ENCODE peak calls at places on chromosomes 7 and 10, in seven cellular contexts. One of them, this sample, is unnamed. For H3K9me3, the result is how much of the 10 kb centered on the place peaks cover.

GRCh38 chr10:26486304-26486703 is 48.2 kb downstream of the APBB1IP start:
- DNase-seq in mesenchymal stem cell: peak
- DNase-seq in mammary epithelial cell: peak
- DNase-seq in neuronal stem cell: no peak
- DNase-seq in neural progenitor cell: no peak
- DNase-seq in HCT116: no peak
- DNase-seq in endothelial cell of umbilical vein: no peak
- DNase-seq in this sample: no peak

GRCh38 chr10:5606864-5607263 is 59.5 kb downstream of the ASB13 start:
- DNase-seq in neuronal stem cell: no peak
- DNase-seq in HCT116: no peak
- DNase-seq in mammary epithelial cell: no peak
- DNase-seq in endothelial cell of umbilical vein: no peak
- DNase-seq in mesenchymal stem cell: no peak
- DNase-seq in neural progenitor cell: no peak
- DNase-seq in this sample: no peak

GRCh38 chr7:81064446-81064845 is 145.6 kb upstream of the SEMA3C start:
- DNase-seq in HCT116: no peak
- DNase-seq in neuronal stem cell: no peak
- DNase-seq in endothelial cell of umbilical vein: no peak
- DNase-seq in mammary epithelial cell: no peak
- DNase-seq in mesenchymal stem cell: peak
- DNase-seq in neural progenitor cell: peak
- DNase-seq in this sample: no peak

GRCh38 chr10:32951111-32951510 is 6.9 kb downstream of the ITGB1 start:
- DNase-seq in neural progenitor cell: no peak
- DNase-seq in mesenchymal stem cell: peak
- DNase-seq in HCT116: no peak
- DNase-seq in neuronal stem cell: no peak
- DNase-seq in mammary epithelial cell: no peak
- DNase-seq in endothelial cell of umbilical vein: no peak
- DNase-seq in this sample: no peak

GRCh38 chr7:42154168-42154567 is 82.8 kb downstream of the GLI3 start:
- DNase-seq in mesenchymal stem cell: no peak
- DNase-seq in HCT116: no peak
- DNase-seq in neural progenitor cell: no peak
- DNase-seq in mammary epithelial cell: no peak
- DNase-seq in endothelial cell of umbilical vein: no peak
- DNase-seq in neuronal stem cell: no peak
- DNase-seq in this sample: no peak

GRCh38 chr7:128076831-128077271 is 45.6 kb upstream of the LRRC4 start:
- DNase-seq in endothelial cell of umbilical vein: no peak
- DNase-seq in neuronal stem cell: no peak
- DNase-seq in mammary epithelial cell: no peak
- DNase-seq in HCT116: no peak
- DNase-seq in neural progenitor cell: peak
- DNase-seq in mesenchymal stem cell: no peak
- DNase-seq in this sample: no peak

GRCh38 chr7:111560773-111561658 is 1.3 kb downstream of the IMMP2L start:
- DNase-seq in endothelial cell of umbilical vein: peak
- DNase-seq in neuronal stem cell: no peak
- DNase-seq in HCT116: no peak
- DNase-seq in mammary epithelial cell: peak
- DNase-seq in neural progenitor cell: peak
- DNase-seq in mesenchymal stem cell: peak
- DNase-seq in this sample: peak

GRCh38 chr10:104429834-104430233 is 76.2 kb downstream of the CFAP58 start:
- DNase-seq in HCT116: no peak
- DNase-seq in neural progenitor cell: peak
- DNase-seq in mesenchymal stem cell: no peak
- DNase-seq in mammary epithelial cell: no peak
- DNase-seq in endothelial cell of umbilical vein: no peak
- DNase-seq in neuronal stem cell: no peak
- DNase-seq in this sample: no peak

GRCh38 chr10:107054469-107055156 is 109.9 kb downstream of the SORCS1 start:
- DNase-seq in mammary epithelial cell: no peak
- DNase-seq in neuronal stem cell: no peak
- DNase-seq in mesenchymal stem cell: no peak
- DNase-seq in HCT116: no peak
- DNase-seq in neural progenitor cell: no peak
- DNase-seq in endothelial cell of umbilical vein: no peak
- DNase-seq in this sample: no peak

GRCh38 chr7:34260282-34260681 is 354.9 kb downstream of the BMPER start:
- DNase-seq in mammary epithelial cell: peak
- DNase-seq in neural progenitor cell: no peak
- DNase-seq in endothelial cell of umbilical vein: peak
- DNase-seq in neuronal stem cell: no peak
- DNase-seq in HCT116: peak
- DNase-seq in mesenchymal stem cell: peak
- DNase-seq in this sample: peak

GRCh38 chr7:94351703-94352102 is 43.0 kb upstream of the COL1A2 start:
- DNase-seq in HCT116: no peak
- DNase-seq in endothelial cell of umbilical vein: no peak
- DNase-seq in neural progenitor cell: no peak
- DNase-seq in mesenchymal stem cell: no peak
- DNase-seq in mammary epithelial cell: no peak
- DNase-seq in neuronal stem cell: no peak
- DNase-seq in this sample: no peak

GRCh38 chr10:12051241-12051640 is 8.6 kb upstream of the UPF2 start:
- DNase-seq in mammary epithelial cell: no peak
- DNase-seq in neuronal stem cell: no peak
- DNase-seq in mesenchymal stem cell: no peak
- DNase-seq in neural progenitor cell: no peak
- DNase-seq in HCT116: no peak
- DNase-seq in endothelial cell of umbilical vein: no peak
- DNase-seq in this sample: no peak

GRCh38 chr10:46325021-46325420 is 38.2 kb downstream of the ANTXRL start:
- DNase-seq in mesenchymal stem cell: no peak
- DNase-seq in endothelial cell of umbilical vein: no peak
- DNase-seq in neuronal stem cell: no peak
- DNase-seq in neural progenitor cell: no peak
- DNase-seq in HCT116: no peak
- DNase-seq in mammary epithelial cell: no peak
- DNase-seq in this sample: no peak

GRCh38 chr7:128405345-128406146 is 4.2 kb downstream of the IMPDH1 start:
- DNase-seq in neuronal stem cell: peak
- DNase-seq in endothelial cell of umbilical vein: peak
- DNase-seq in HCT116: no peak
- DNase-seq in neural progenitor cell: peak
- DNase-seq in mesenchymal stem cell: no peak
- DNase-seq in mammary epithelial cell: peak
- DNase-seq in this sample: peak

GRCh38 chr7:150971242-150972048 is 6.7 kb downstream of the KCNH2 start:
- DNase-seq in mesenchymal stem cell: no peak
- DNase-seq in neural progenitor cell: peak
- DNase-seq in HCT116: no peak
- DNase-seq in endothelial cell of umbilical vein: no peak
- DNase-seq in neuronal stem cell: no peak
- DNase-seq in mammary epithelial cell: no peak
- DNase-seq in this sample: no peak

GRCh38 chr10:571643-572042 is 117.8 kb downstream of the DIP2C start:
- DNase-seq in HCT116: no peak
- DNase-seq in mammary epithelial cell: no peak
- DNase-seq in mesenchymal stem cell: no peak
- DNase-seq in neural progenitor cell: no peak
- DNase-seq in neuronal stem cell: no peak
- DNase-seq in endothelial cell of umbilical vein: no peak
- DNase-seq in this sample: no peak

GRCh38 chr7:138880881-138881577 is 83.0 kb upstream of the ATP6V0A4 start:
- DNase-seq in HCT116: no peak
- DNase-seq in neural progenitor cell: no peak
- DNase-seq in endothelial cell of umbilical vein: no peak
- DNase-seq in mammary epithelial cell: no peak
- DNase-seq in neuronal stem cell: no peak
- DNase-seq in mesenchymal stem cell: no peak
- DNase-seq in this sample: no peak

GRCh38 chr7:43758861-43759683 is 592 bp downstream of the BLVRA start:
- DNase-seq in mammary epithelial cell: peak
- DNase-seq in endothelial cell of umbilical vein: peak
- DNase-seq in neural progenitor cell: peak
- DNase-seq in mesenchymal stem cell: peak
- DNase-seq in HCT116: no peak
- DNase-seq in neuronal stem cell: peak
- DNase-seq in this sample: no peak

GRCh38 chr7:113998934-113999333 is 80.1 kb upstream of the PPP1R3A start:
- DNase-seq in mesenchymal stem cell: no peak
- DNase-seq in endothelial cell of umbilical vein: no peak
- DNase-seq in neural progenitor cell: no peak
- DNase-seq in neuronal stem cell: no peak
- DNase-seq in HCT116: no peak
- DNase-seq in mammary epithelial cell: no peak
- DNase-seq in this sample: no peak

GRCh38 chr7:7099584-7100014 is 82.7 kb upstream of the C1GALT1 start:
- DNase-seq in mammary epithelial cell: peak
- DNase-seq in endothelial cell of umbilical vein: peak
- DNase-seq in neural progenitor cell: peak
- DNase-seq in mesenchymal stem cell: peak
- DNase-seq in neuronal stem cell: peak
- DNase-seq in HCT116: peak
- DNase-seq in this sample: peak

GRCh38 chr7:156640949-156641485 is 443 bp downstream of the RNF32 start:
- DNase-seq in mesenchymal stem cell: no peak
- DNase-seq in HCT116: peak
- DNase-seq in neuronal stem cell: no peak
- DNase-seq in endothelial cell of umbilical vein: no peak
- DNase-seq in mammary epithelial cell: peak
- DNase-seq in neural progenitor cell: no peak
- DNase-seq in this sample: no peak

GRCh38 chr7:75048435-75049379 is 24.9 kb downstream of the RCC1L start:
- DNase-seq in neural progenitor cell: no peak
- DNase-seq in endothelial cell of umbilical vein: no peak
- DNase-seq in mesenchymal stem cell: no peak
- DNase-seq in neuronal stem cell: no peak
- DNase-seq in mammary epithelial cell: peak
- DNase-seq in HCT116: no peak
- DNase-seq in this sample: no peak

GRCh38 chr7:149310113-149310836 is 48.3 kb downstream of the ZNF783 start:
- DNase-seq in neural progenitor cell: no peak
- DNase-seq in mammary epithelial cell: peak
- DNase-seq in HCT116: peak
- DNase-seq in neuronal stem cell: no peak
- DNase-seq in mesenchymal stem cell: peak
- DNase-seq in endothelial cell of umbilical vein: peak
- DNase-seq in this sample: peak

GRCh38 chr10:91617073-91617580 is 15.7 kb downstream of the PPP1R3C start:
- DNase-seq in mesenchymal stem cell: peak
- DNase-seq in HCT116: no peak
- DNase-seq in neural progenitor cell: no peak
- DNase-seq in neuronal stem cell: no peak
- DNase-seq in endothelial cell of umbilical vein: peak
- DNase-seq in mammary epithelial cell: peak
- DNase-seq in this sample: peak
- H2AFZ ChIP-seq in mesenchymal stem cell: no peak
- H2AFZ ChIP-seq in HCT116: peak
- H2AFZ ChIP-seq in neural progenitor cell: no peak
- H2AFZ ChIP-seq in neuronal stem cell: no peak
- H2AFZ ChIP-seq in endothelial cell of umbilical vein: no peak
- H2AFZ ChIP-seq in mammary epithelial cell: peak
- H2AFZ ChIP-seq in this sample: peak

DNA sequence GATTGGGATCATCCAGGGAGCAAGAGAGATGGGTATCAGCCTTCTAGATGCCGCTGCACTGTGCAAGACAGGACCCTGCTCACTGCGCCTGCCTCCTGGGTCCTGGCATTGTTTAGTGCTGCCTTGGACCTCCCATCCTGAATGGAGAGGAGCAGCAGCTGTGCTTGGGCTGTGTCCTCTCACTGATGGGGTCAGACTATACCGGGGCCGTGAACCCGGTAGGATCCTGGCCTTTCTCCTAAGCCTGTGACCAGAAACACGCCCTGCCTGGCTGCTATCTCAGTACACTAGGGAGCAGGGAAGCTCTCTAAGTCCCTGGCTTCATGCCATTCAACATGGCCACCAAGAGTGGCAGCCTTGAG is 309.4 kb upstream of the ZNF32 start:
- DNase-seq in neuronal stem cell: no peak
- DNase-seq in HCT116: no peak
- DNase-seq in mammary epithelial cell: no peak
- DNase-seq in endothelial cell of umbilical vein: no peak
- DNase-seq in neural progenitor cell: no peak
- DNase-seq in mesenchymal stem cell: no peak
- DNase-seq in this sample: no peak
- H3K9me3 ChIP-seq in neuronal stem cell: under half
- H3K9me3 ChIP-seq in HCT116: under half
- H3K9me3 ChIP-seq in mammary epithelial cell: under half
- H3K9me3 ChIP-seq in endothelial cell of umbilical vein: under half
- H3K9me3 ChIP-seq in neural progenitor cell: under half
- H3K9me3 ChIP-seq in mesenchymal stem cell: under half
- H3K9me3 ChIP-seq in this sample: under half

GRCh38 chr10:31761156-31761555 is 167.5 kb downstream of the ARHGAP12 start:
- DNase-seq in mammary epithelial cell: no peak
- DNase-seq in mesenchymal stem cell: no peak
- DNase-seq in HCT116: no peak
- DNase-seq in neural progenitor cell: no peak
- DNase-seq in neuronal stem cell: no peak
- DNase-seq in endothelial cell of umbilical vein: no peak
- DNase-seq in this sample: no peak
- H3K4me3 ChIP-seq in mammary epithelial cell: no peak
- H3K4me3 ChIP-seq in mesenchymal stem cell: no peak
- H3K4me3 ChIP-seq in HCT116: no peak
- H3K4me3 ChIP-seq in neural progenitor cell: no peak
- H3K4me3 ChIP-seq in neuronal stem cell: no peak
- H3K4me3 ChIP-seq in endothelial cell of umbilical vein: no peak
- H3K4me3 ChIP-seq in this sample: no peak

GRCh38 chr10:72241853-72242252 is 25.8 kb upstream of the ASCC1 start:
- DNase-seq in mammary epithelial cell: no peak
- DNase-seq in mesenchymal stem cell: no peak
- DNase-seq in neural progenitor cell: no peak
- DNase-seq in neuronal stem cell: no peak
- DNase-seq in HCT116: no peak
- DNase-seq in endothelial cell of umbilical vein: no peak
- DNase-seq in this sample: no peak

GRCh38 chr10:72244573-72245038 is 28.5 kb upstream of the ASCC1 start:
- DNase-seq in neuronal stem cell: no peak
- DNase-seq in neural progenitor cell: no peak
- DNase-seq in mammary epithelial cell: no peak
- DNase-seq in endothelial cell of umbilical vein: no peak
- DNase-seq in HCT116: no peak
- DNase-seq in mesenchymal stem cell: no peak
- DNase-seq in this sample: no peak

GRCh38 chr10:72243822-72244437 is 27.9 kb upstream of the ASCC1 start:
- DNase-seq in neuronal stem cell: no peak
- DNase-seq in mesenchymal stem cell: peak
- DNase-seq in endothelial cell of umbilical vein: peak
- DNase-seq in mammary epithelial cell: peak
- DNase-seq in HCT116: no peak
- DNase-seq in neural progenitor cell: no peak
- DNase-seq in this sample: peak

GRCh38 chr10:72240371-72240770 is 24.3 kb upstream of the ASCC1 start:
- DNase-seq in mammary epithelial cell: no peak
- DNase-seq in neuronal stem cell: no peak
- DNase-seq in endothelial cell of umbilical vein: no peak
- DNase-seq in neural progenitor cell: no peak
- DNase-seq in HCT116: no peak
- DNase-seq in mesenchymal stem cell: no peak
- DNase-seq in this sample: no peak

DNA sequence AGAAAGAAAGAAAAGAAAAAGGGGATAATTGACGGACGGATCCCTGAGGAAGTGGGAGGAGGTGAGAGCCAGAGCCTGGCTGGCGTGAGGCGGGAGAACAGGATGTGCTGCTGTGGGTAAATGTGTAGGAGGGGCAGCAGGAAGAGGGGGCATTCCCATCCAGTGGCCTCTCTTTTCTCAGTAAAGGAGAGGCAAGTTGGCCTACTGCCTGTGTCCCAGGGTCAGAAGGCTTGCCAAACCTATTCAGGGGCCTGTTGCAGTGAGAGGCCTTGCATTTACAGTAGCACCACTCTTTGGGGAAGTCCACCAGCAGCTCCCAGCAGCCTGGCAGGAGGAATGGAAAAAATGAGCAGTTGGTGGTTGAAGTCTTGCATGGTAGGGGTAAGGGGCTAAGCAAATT is 26.6 kb upstream of the ASCC1 start:
- DNase-seq in neuronal stem cell: no peak
- DNase-seq in endothelial cell of umbilical vein: peak
- DNase-seq in neural progenitor cell: no peak
- DNase-seq in mesenchymal stem cell: peak
- DNase-seq in HCT116: no peak
- DNase-seq in mammary epithelial cell: no peak
- DNase-seq in this sample: no peak
- H2AFZ ChIP-seq in neuronal stem cell: peak
- H2AFZ ChIP-seq in endothelial cell of umbilical vein: peak
- H2AFZ ChIP-seq in neural progenitor cell: peak
- H2AFZ ChIP-seq in mesenchymal stem cell: no peak
- H2AFZ ChIP-seq in HCT116: no peak
- H2AFZ ChIP-seq in mammary epithelial cell: peak
- H2AFZ ChIP-seq in this sample: no peak

This sample was measured in PC-9.